ENCODE peak calls at places on chromosomes 11 and 22, in ten cellular contexts. T, J, V, O, M, P, B, H, C and K are unnamed samples.

GRCh38 chr11:102012946-102013345 is 34.3 kb upstream of the CFAP300 start:
- DNase-seq in T (peak; percentile 15), J (no peak), V (no peak), O (no peak), M (no peak), P (no peak), B (no peak), H (no peak), C (no peak), K (no peak)

GRCh38 chr11:6201486-6201885 is 2.5 kb downstream of the OR52W1 start:
- DNase-seq in T (no peak), J (no peak), V (no peak), O (no peak), M (peak; percentile 7), P (no peak), B (no peak), H (no peak), C (no peak), K (no peak)

GRCh38 chr11:43934359-43935130 is 7.9 kb upstream of the C11orf96 start:
- DNase-seq in T (no peak), J (no peak), V (peak; percentile 62), O (no peak), M (no peak), P (no peak), B (peak; percentile 36), H (no peak), C (no peak), K (no peak)

GRCh38 chr11:43942651-43943356 is 367 bp downstream of the C11orf96 start:
- DNase-seq in T (peak; percentile 35), J (peak; percentile 28), V (no peak), O (no peak), M (no peak), P (no peak), B (peak; percentile 76), H (no peak), C (no peak), K (peak; percentile 79)

GRCh38 chr22:47048123-47049077 is 285.9 kb downstream of the TBC1D22A start:
- DNase-seq in T (no peak), J (no peak), V (no peak), O (no peak), M (no peak), P (no peak), B (no peak), H (no peak), C (no peak), K (no peak)

GRCh38 chr11:67651976-67652895 is 1.7 kb upstream of the ACY3 start:
- DNase-seq in T (no peak), J (no peak), V (no peak), O (no peak), M (peak; percentile 10), P (peak; percentile 5), B (no peak), H (no peak), C (no peak), K (no peak)

GRCh38 chr11:58575377-58576020 is at the start of gene LPXN:
- DNase-seq in T (peak; percentile 90), J (peak; percentile 58), V (no peak), O (peak; percentile 67), M (peak; percentile 53), P (no peak), B (no peak), H (peak; percentile 32), C (no peak), K (no peak)

GRCh38 chr11:68828155-68828931 is 13.4 kb downstream of the CPT1A start:
- DNase-seq in T (no peak), J (no peak), V (no peak), O (no peak), M (no peak), P (no peak), B (no peak), H (no peak), C (no peak), K (no peak)

GRCh38 chr11:19368726-19369364 is 128.1 kb upstream of the E2F8 start:
- DNase-seq in T (peak; percentile 41), J (no peak), V (no peak), O (no peak), M (peak; percentile 69), P (no peak), B (no peak), H (no peak), C (no peak), K (no peak)

GRCh38 chr11:70650075-70650909 is 252.0 kb downstream of the CTTN start:
- DNase-seq in T (peak; percentile 51), J (peak; percentile 35), V (no peak), O (peak; percentile 58), M (peak; percentile 65), P (no peak), B (peak; percentile 93), H (peak; percentile 17), C (peak; percentile 8), K (peak; percentile 43)

GRCh38 chr11:122663764-122664163 is 8.2 kb downstream of the UBASH3B start:
- DNase-seq in T (no peak), J (no peak), V (no peak), O (no peak), M (peak; percentile 42), P (no peak), B (peak; percentile 46), H (no peak), C (no peak), K (no peak)